ENCODE peak calls at places on chromosomes 13 and 19, in nine cellular contexts. Q is HS-27A; E is CD8-positive, alpha-beta T cell; A is H7; M is NCI-H460; I is activated T-helper 9 cell treated with anti-CD3 and anti-CD28 coated beads, Interleukin-2, amount 50 U/mL, for 16 hours; B is BJ; G is NCI-H1092 treated with DMSO at 0.1 percent for 48 hours; X is progenitor cell of endocrine pancreas. F is an unnamed sample.
A peak's percentile ranks its signal among the peaks of the same experiment; 100 is the strongest.

GRCh38 chr19:18429717-18430416 is 8.1 kb downstream of the ISYNA1 start:
- DNase-seq in Q (no peak), E (no peak), A (no peak), M (no peak), I (no peak), B (no peak), G (no peak), X (no peak), F (no peak)

GRCh38 chr13:113843864-113844556 is 19.9 kb downstream of the GAS6 start:
- DNase-seq in Q (no peak), E (no peak), A (peak; percentile 28), M (no peak), I (no peak), B (no peak), G (no peak), X (no peak), F (no peak)

GRCh38 chr19:24046550-24046949 is 40.4 kb upstream of the ZNF254 start:
- DNase-seq in Q (no peak), E (no peak), A (no peak), M (no peak), I (no peak), B (no peak), G (no peak), X (no peak), F (no peak)

GRCh38 chr13:23140492-23140891 is 40.3 kb upstream of the SGCG start:
- DNase-seq in Q (no peak), E (no peak), A (no peak), M (no peak), I (no peak), B (no peak), G (no peak), X (no peak), F (no peak)

GRCh38 chr13:52449323-52450011 is 967 bp downstream of the VPS36 start:
- DNase-seq in Q (no peak), E (no peak), A (no peak), M (no peak), I (no peak), B (no peak), G (no peak), X (no peak), F (no peak)

GRCh38 chr19:51703655-51704515 is 10.8 kb downstream of the SPACA6 start:
- DNase-seq in Q (peak; percentile 71), E (peak; percentile 96), A (peak; percentile 99), M (peak; percentile 82), I (peak; percentile 97), B (peak; percentile 65), G (peak; percentile 65), X (peak; percentile 91), F (peak; percentile 95)

GRCh38 chr19:58217069-58217481 is 11.6 kb upstream of the ZNF544 start:
- DNase-seq in Q (no peak), E (no peak), A (no peak), M (no peak), I (no peak), B (no peak), G (no peak), X (no peak), F (no peak)

GRCh38 chr19:54415208-54415900 is at the start of gene TTYH1:
- DNase-seq in Q (no peak), E (peak; percentile 26), A (peak; percentile 99), M (no peak), I (peak; percentile 12), B (no peak), G (no peak), X (peak; percentile 56), F (no peak)

GRCh38 chr19:53977429-53977990 is 13.9 kb upstream of the CACNG6 start:
- DNase-seq in Q (peak; percentile 75), E (peak; percentile 46), A (peak; percentile 82), M (peak; percentile 78), I (peak; percentile 31), B (peak; percentile 22), G (peak; percentile 40), X (peak; percentile 55), F (peak; percentile 29)

GRCh38 chr19:18108897-18109296 is 11.3 kb downstream of the MAST3 start:
- DNase-seq in Q (no peak), E (no peak), A (peak; percentile 16), M (no peak), I (no peak), B (no peak), G (no peak), X (no peak), F (no peak)

GRCh38 chr19:30228726-30229523 is 143.3 kb upstream of the ZNF536 start:
- DNase-seq in Q (no peak), E (no peak), A (peak; percentile 82), M (no peak), I (no peak), B (no peak), G (no peak), X (no peak), F (no peak)

GRCh38 chr19:39407644-39408391 is 1.2 kb downstream of the ZFP36 start:
- DNase-seq in Q (no peak), E (peak; percentile 67), A (peak; percentile 69), M (no peak), I (peak; percentile 42), B (no peak), G (no peak), X (no peak), F (peak; percentile 80)

GRCh38 chr19:16141043-16141442 is 2.4 kb upstream of the HSH2D start:
- DNase-seq in Q (no peak), E (no peak), A (no peak), M (no peak), I (no peak), B (no peak), G (no peak), X (no peak), F (no peak)

GRCh38 chr19:30890033-30890432 is 459.2 kb downstream of the TSHZ3 start:
- DNase-seq in Q (no peak), E (no peak), A (no peak), M (no peak), I (no peak), B (no peak), G (no peak), X (no peak), F (no peak)

F was measured in activated effector memory CD4-positive, alpha-beta T cell treated with Interleukin-2 at 50 U/mL for 16 hours.